ENCODE peak calls at places on chromosomes 4 and X, in seven cellular contexts. Y, B, A, F, N, P and C are unnamed samples.

GRCh38 chr4:151951727-151952078 is 190.9 kb upstream of the GATB start:
- DNase-seq in Y (no peak), B (no peak), A (no peak), F (no peak), N (no peak), P (no peak), C (peak)

GRCh38 chr4:13711233-13711775 is 83.8 kb upstream of the BOD1L1 start:
- DNase-seq in Y (no peak), B (no peak), A (no peak), F (no peak), N (no peak), P (no peak), C (peak)

GRCh38 chrX:43003939-43004338 is 226.0 kb upstream of the PPP1R2C start:
- DNase-seq in Y (no peak), B (no peak), A (no peak), F (no peak), N (no peak), P (no peak), C (no peak)

GRCh38 chrX:101265869-101266428 is 25.2 kb downstream of the TAF7L start:
- DNase-seq in Y (no peak), B (no peak), A (no peak), F (no peak), N (peak), P (no peak), C (no peak)

GRCh38 chr4:135418353-135418752 is 1216.8 kb upstream of the PABPC4L start:
- DNase-seq in Y (no peak), B (peak), A (no peak), F (no peak), N (peak), P (no peak), C (no peak)

GRCh38 chr4:82371398-82371972 is 2.3 kb downstream of the HNRNPD start:
- DNase-seq in Y (no peak), B (no peak), A (no peak), F (no peak), N (no peak), P (no peak), C (no peak)

GRCh38 chr4:92236907-92237306 is 66.9 kb upstream of the GRID2 start:
- DNase-seq in Y (no peak), B (no peak), A (no peak), F (no peak), N (peak), P (no peak), C (no peak)

GRCh38 chr4:93810340-93810992 is 18.1 kb upstream of the ATOH1 start:
- DNase-seq in Y (no peak), B (no peak), A (no peak), F (no peak), N (no peak), P (no peak), C (no peak)

GRCh38 chr4:40173470-40173875 is 23.4 kb upstream of the RHOH start:
- DNase-seq in Y (no peak), B (no peak), A (no peak), F (no peak), N (no peak), P (no peak), C (no peak)

GRCh38 chrX:153400146-153401132 is 711 bp downstream of the PNMA6E start:
- DNase-seq in Y (no peak), B (peak), A (no peak), F (no peak), N (peak), P (no peak), C (no peak)

GRCh38 chrX:12929701-12930100 is 23.3 kb downstream of the TLR8 start:
- DNase-seq in Y (no peak), B (no peak), A (no peak), F (no peak), N (peak), P (no peak), C (no peak)

GRCh38 chrX:101759000-101759399 is 99.3 kb upstream of the ARMCX2 start:
- DNase-seq in Y (no peak), B (peak), A (no peak), F (peak), N (peak), P (no peak), C (peak)

GRCh38 chrX:19964017-19964710 is 26.7 kb downstream of the BCLAF3 start:
- DNase-seq in Y (no peak), B (no peak), A (no peak), F (no peak), N (no peak), P (no peak), C (no peak)

GRCh38 chr4:31791666-31792065 is 1071.5 kb downstream of the PCDH7 start:
- DNase-seq in Y (no peak), B (no peak), A (no peak), F (no peak), N (no peak), P (no peak), C (no peak)

GRCh38 chr4:177128306-177128705 is 181.4 kb upstream of the NEIL3 start:
- DNase-seq in Y (no peak), B (no peak), A (no peak), F (no peak), N (peak), P (no peak), C (no peak)

GRCh38 chrX:21176927-21177571 is 197.2 kb upstream of the CNKSR2 start:
- DNase-seq in Y (no peak), B (no peak), A (no peak), F (no peak), N (peak), P (no peak), C (peak)

GRCh38 chrX:113384628-113385027 is 544.0 kb upstream of the AMOT start:
- DNase-seq in Y (no peak), B (peak), A (no peak), F (peak), N (peak), P (no peak), C (peak)

GRCh38 chr4:83258463-83258862 is 26.1 kb downstream of the COQ2 start:
- DNase-seq in Y (no peak), B (no peak), A (no peak), F (no peak), N (no peak), P (no peak), C (no peak)

GRCh38 chr4:189022441-189023035 is 883.3 kb downstream of the TRIML1 start:
- DNase-seq in Y (no peak), B (no peak), A (no peak), F (no peak), N (peak), P (no peak), C (no peak)

GRCh38 chr4:166274775-166275174 is 401.7 kb downstream of the TLL1 start:
- DNase-seq in Y (no peak), B (no peak), A (no peak), F (no peak), N (no peak), P (no peak), C (no peak)

GRCh38 chr4:34271479-34272355 is 1972.6 kb downstream of the ARAP2 start:
- DNase-seq in Y (no peak), B (no peak), A (no peak), F (no peak), N (no peak), P (no peak), C (no peak)

GRCh38 chrX:134571831-134572230 is 86.4 kb downstream of the PLAC1 start:
- DNase-seq in Y (no peak), B (no peak), A (no peak), F (no peak), N (no peak), P (no peak), C (no peak)

GRCh38 chr4:124334119-124334518 is 378.4 kb downstream of the ANKRD50 start:
- DNase-seq in Y (no peak), B (peak), A (no peak), F (no peak), N (peak), P (no peak), C (peak)

GRCh38 chrX:131816551-131817136 is 206.5 kb upstream of the STK26 start:
- DNase-seq in Y (no peak), B (no peak), A (no peak), F (peak), N (peak), P (peak), C (peak)

GRCh38 chr4:137226900-137227299 is 305.4 kb downstream of the PCDH18 start:
- DNase-seq in Y (no peak), B (no peak), A (no peak), F (no peak), N (peak), P (no peak), C (no peak)

GRCh38 chrX:155535866-155536265 is 76.9 kb downstream of the TMLHE start:
- DNase-seq in Y (no peak), B (no peak), A (no peak), F (no peak), N (peak), P (no peak), C (no peak)

GRCh38 chrX:54819201-54819600 is 11.7 kb downstream of the MAGED2 start:
- DNase-seq in Y (no peak), B (no peak), A (no peak), F (no peak), N (no peak), P (no peak), C (no peak)